ENCODE peak calls at places on chromosomes 12 and 14, in eight cellular contexts. One of them, this sample, is unnamed. For H3K9me3, the result is how much of the 10 kb centered on the place peaks cover.

GRCh38 chr12:82740129-82741000 is 53.7 kb downstream of the TMTC2 start:
- DNase-seq in upper lobe of right lung: no peak
- DNase-seq in HCT116: peak
- DNase-seq in neural progenitor cell: no peak
- DNase-seq in pancreas: no peak
- DNase-seq in adrenal gland: no peak
- DNase-seq in left lung: no peak
- DNase-seq in heart left ventricle: no peak
- DNase-seq in this sample: no peak

GRCh38 chr14:102775855-102776760 is 1.1 kb upstream of the TRAF3 start:
- DNase-seq in neural progenitor cell: no peak
- DNase-seq in left lung: no peak
- DNase-seq in HCT116: no peak
- DNase-seq in upper lobe of right lung: no peak
- DNase-seq in pancreas: peak
- DNase-seq in adrenal gland: peak
- DNase-seq in heart left ventricle: peak
- DNase-seq in this sample: no peak

GRCh38 chr14:20002319-20002718 is 356 bp downstream of the OR4Q2 start:
- DNase-seq in left lung: no peak
- DNase-seq in heart left ventricle: no peak
- DNase-seq in HCT116: no peak
- DNase-seq in adrenal gland: no peak
- DNase-seq in neural progenitor cell: no peak
- DNase-seq in pancreas: no peak
- DNase-seq in upper lobe of right lung: no peak
- DNase-seq in this sample: no peak

GRCh38 chr14:64465208-64465821 is at the start of gene AKAP5:
- DNase-seq in pancreas: peak
- DNase-seq in HCT116: no peak
- DNase-seq in adrenal gland: peak
- DNase-seq in neural progenitor cell: peak
- DNase-seq in heart left ventricle: peak
- DNase-seq in left lung: peak
- DNase-seq in upper lobe of right lung: peak
- DNase-seq in this sample: peak

GRCh38 chr12:26524862-26525465 is 308.0 kb downstream of the ITPR2 start:
- DNase-seq in HCT116: peak
- DNase-seq in upper lobe of right lung: no peak
- DNase-seq in neural progenitor cell: peak
- DNase-seq in pancreas: no peak
- DNase-seq in left lung: no peak
- DNase-seq in adrenal gland: peak
- DNase-seq in heart left ventricle: no peak
- DNase-seq in this sample: no peak

GRCh38 chr12:108935165-108935564 is 55.3 kb downstream of the DAO start:
- DNase-seq in adrenal gland: no peak
- DNase-seq in pancreas: no peak
- DNase-seq in HCT116: no peak
- DNase-seq in heart left ventricle: no peak
- DNase-seq in left lung: no peak
- DNase-seq in neural progenitor cell: no peak
- DNase-seq in upper lobe of right lung: no peak
- DNase-seq in this sample: no peak

GRCh38 chr12:45315462-45315861 is 99.6 kb downstream of the ANO6 start:
- DNase-seq in pancreas: no peak
- DNase-seq in HCT116: no peak
- DNase-seq in neural progenitor cell: no peak
- DNase-seq in adrenal gland: no peak
- DNase-seq in left lung: no peak
- DNase-seq in heart left ventricle: no peak
- DNase-seq in upper lobe of right lung: no peak
- DNase-seq in this sample: no peak

GRCh38 chr12:76863811-76864210 is 15.0 kb downstream of the CSRP2 start:
- DNase-seq in upper lobe of right lung: no peak
- DNase-seq in neural progenitor cell: no peak
- DNase-seq in HCT116: no peak
- DNase-seq in adrenal gland: no peak
- DNase-seq in heart left ventricle: no peak
- DNase-seq in pancreas: no peak
- DNase-seq in left lung: no peak
- DNase-seq in this sample: no peak

GRCh38 chr12:22164101-22164500 is 118.1 kb downstream of the CMAS start:
- DNase-seq in pancreas: no peak
- DNase-seq in heart left ventricle: no peak
- DNase-seq in left lung: no peak
- DNase-seq in upper lobe of right lung: no peak
- DNase-seq in neural progenitor cell: no peak
- DNase-seq in HCT116: no peak
- DNase-seq in adrenal gland: no peak
- DNase-seq in this sample: no peak

GRCh38 chr12:114041136-114041535 is 75.0 kb upstream of the RBM19 start:
- DNase-seq in left lung: no peak
- DNase-seq in HCT116: no peak
- DNase-seq in pancreas: no peak
- DNase-seq in heart left ventricle: no peak
- DNase-seq in adrenal gland: no peak
- DNase-seq in neural progenitor cell: no peak
- DNase-seq in upper lobe of right lung: no peak
- DNase-seq in this sample: no peak

GRCh38 chr12:64109706-64110105 is 112.4 kb downstream of the KICS2 start:
- DNase-seq in pancreas: no peak
- DNase-seq in neural progenitor cell: no peak
- DNase-seq in heart left ventricle: no peak
- DNase-seq in HCT116: no peak
- DNase-seq in adrenal gland: no peak
- DNase-seq in upper lobe of right lung: no peak
- DNase-seq in left lung: no peak
- DNase-seq in this sample: no peak

GRCh38 chr14:34174973-34175372 is 224.1 kb upstream of the EGLN3 start:
- DNase-seq in adrenal gland: no peak
- DNase-seq in pancreas: no peak
- DNase-seq in HCT116: no peak
- DNase-seq in left lung: no peak
- DNase-seq in heart left ventricle: no peak
- DNase-seq in neural progenitor cell: no peak
- DNase-seq in upper lobe of right lung: no peak
- DNase-seq in this sample: no peak

GRCh38 chr14:30053103-30053502 is 125.5 kb upstream of the PRKD1 start:
- DNase-seq in heart left ventricle: no peak
- DNase-seq in HCT116: no peak
- DNase-seq in pancreas: no peak
- DNase-seq in left lung: no peak
- DNase-seq in neural progenitor cell: no peak
- DNase-seq in upper lobe of right lung: no peak
- DNase-seq in adrenal gland: no peak
- DNase-seq in this sample: no peak

GRCh38 chr12:100414756-100415155 is 57.9 kb downstream of the SLC17A8 start:
- DNase-seq in neural progenitor cell: no peak
- DNase-seq in left lung: no peak
- DNase-seq in heart left ventricle: no peak
- DNase-seq in upper lobe of right lung: no peak
- DNase-seq in pancreas: no peak
- DNase-seq in adrenal gland: no peak
- DNase-seq in HCT116: no peak
- DNase-seq in this sample: no peak

GRCh38 chr12:43766291-43766690 is 7.5 kb downstream of the IRAK4 start:
- DNase-seq in HCT116: no peak
- DNase-seq in heart left ventricle: no peak
- DNase-seq in adrenal gland: no peak
- DNase-seq in upper lobe of right lung: no peak
- DNase-seq in neural progenitor cell: no peak
- DNase-seq in pancreas: no peak
- DNase-seq in left lung: no peak
- DNase-seq in this sample: no peak

GRCh38 chr14:105213396-105213795 is 32.3 kb upstream of the NUDT14 start:
- DNase-seq in adrenal gland: no peak
- DNase-seq in left lung: no peak
- DNase-seq in heart left ventricle: no peak
- DNase-seq in pancreas: no peak
- DNase-seq in upper lobe of right lung: no peak
- DNase-seq in neural progenitor cell: no peak
- DNase-seq in HCT116: no peak
- DNase-seq in this sample: no peak

GRCh38 chr12:21248679-21249078 is 86.0 kb downstream of the SLCO1A2 start:
- DNase-seq in neural progenitor cell: no peak
- DNase-seq in HCT116: no peak
- DNase-seq in heart left ventricle: no peak
- DNase-seq in left lung: no peak
- DNase-seq in pancreas: no peak
- DNase-seq in upper lobe of right lung: no peak
- DNase-seq in adrenal gland: no peak
- DNase-seq in this sample: no peak

GRCh38 chr12:105928436-105928835 is 210.3 kb downstream of the NUAK1 start:
- DNase-seq in upper lobe of right lung: no peak
- DNase-seq in pancreas: peak
- DNase-seq in heart left ventricle: no peak
- DNase-seq in HCT116: no peak
- DNase-seq in neural progenitor cell: no peak
- DNase-seq in left lung: no peak
- DNase-seq in adrenal gland: no peak
- DNase-seq in this sample: no peak
- H3K4me3 ChIP-seq in upper lobe of right lung: no peak
- H3K4me3 ChIP-seq in pancreas: no peak
- H3K4me3 ChIP-seq in heart left ventricle: no peak
- H3K4me3 ChIP-seq in HCT116: no peak
- H3K4me3 ChIP-seq in neural progenitor cell: no peak
- H3K4me3 ChIP-seq in left lung: no peak
- H3K4me3 ChIP-seq in adrenal gland: no peak
- H3K4me3 ChIP-seq in this sample: no peak

DNA sequence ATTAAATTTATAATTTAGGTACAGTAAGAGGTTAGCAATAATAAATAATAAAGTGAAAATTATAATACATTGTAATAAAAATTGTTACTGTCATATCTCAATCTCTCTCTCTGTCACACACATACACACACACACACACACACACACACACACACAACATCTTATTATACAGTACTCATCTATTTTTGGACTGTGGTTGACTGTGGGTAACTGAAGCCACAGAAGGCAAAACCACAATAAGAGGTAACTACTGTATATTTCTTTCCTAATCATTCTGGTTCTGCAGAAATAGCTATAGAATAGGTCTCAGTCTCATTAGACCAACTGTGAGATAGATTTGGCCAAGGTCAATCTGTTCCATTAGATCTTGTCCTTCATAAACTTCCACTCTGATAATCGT is 33.1 kb upstream of the PTPRO start:
- DNase-seq in neural progenitor cell: no peak
- DNase-seq in upper lobe of right lung: no peak
- DNase-seq in adrenal gland: no peak
- DNase-seq in left lung: no peak
- DNase-seq in HCT116: no peak
- DNase-seq in heart left ventricle: no peak
- DNase-seq in pancreas: no peak
- DNase-seq in this sample: no peak
- H3K9me3 ChIP-seq in neural progenitor cell: under half
- H3K9me3 ChIP-seq in upper lobe of right lung: under half
- H3K9me3 ChIP-seq in adrenal gland: under half
- H3K9me3 ChIP-seq in left lung: under half
- H3K9me3 ChIP-seq in HCT116: under half
- H3K9me3 ChIP-seq in heart left ventricle: under half
- H3K9me3 ChIP-seq in pancreas: under half
- H3K9me3 ChIP-seq in this sample: under half

GRCh38 chr12:102730996-102731395 is 186.0 kb downstream of the PAH start:
- DNase-seq in adrenal gland: no peak
- DNase-seq in pancreas: no peak
- DNase-seq in upper lobe of right lung: no peak
- DNase-seq in HCT116: no peak
- DNase-seq in left lung: no peak
- DNase-seq in heart left ventricle: no peak
- DNase-seq in neural progenitor cell: no peak
- DNase-seq in this sample: no peak
- TF ChIP-seq CTCF in adrenal gland: no peak
- TF ChIP-seq CTCF in pancreas: no peak
- TF ChIP-seq CTCF in upper lobe of right lung: no peak
- TF ChIP-seq CTCF in HCT116: no peak
- TF ChIP-seq CTCF in left lung: no peak
- TF ChIP-seq CTCF in heart left ventricle: no peak
- TF ChIP-seq CTCF in neural progenitor cell: no peak
- TF ChIP-seq CTCF in this sample: no peak

GRCh38 chr12:69350002-69350626 is 1.9 kb downstream of the LYZ start:
- DNase-seq in pancreas: no peak
- DNase-seq in adrenal gland: no peak
- DNase-seq in neural progenitor cell: no peak
- DNase-seq in heart left ventricle: no peak
- DNase-seq in upper lobe of right lung: no peak
- DNase-seq in HCT116: no peak
- DNase-seq in left lung: no peak
- DNase-seq in this sample: no peak

GRCh38 chr12:69345077-69345476 is 3.1 kb upstream of the LYZ start:
- DNase-seq in pancreas: no peak
- DNase-seq in neural progenitor cell: no peak
- DNase-seq in HCT116: no peak
- DNase-seq in heart left ventricle: no peak
- DNase-seq in adrenal gland: no peak
- DNase-seq in left lung: no peak
- DNase-seq in upper lobe of right lung: no peak
- DNase-seq in this sample: no peak

GRCh38 chr12:69345742-69346141 is 2.4 kb upstream of the LYZ start:
- DNase-seq in heart left ventricle: no peak
- DNase-seq in HCT116: no peak
- DNase-seq in left lung: no peak
- DNase-seq in upper lobe of right lung: no peak
- DNase-seq in pancreas: no peak
- DNase-seq in neural progenitor cell: no peak
- DNase-seq in adrenal gland: no peak
- DNase-seq in this sample: no peak

GRCh38 chr12:69350777-69351176 is 2.6 kb downstream of the LYZ start:
- DNase-seq in upper lobe of right lung: no peak
- DNase-seq in HCT116: no peak
- DNase-seq in neural progenitor cell: no peak
- DNase-seq in heart left ventricle: no peak
- DNase-seq in adrenal gland: no peak
- DNase-seq in pancreas: no peak
- DNase-seq in left lung: no peak
- DNase-seq in this sample: no peak

DNA sequence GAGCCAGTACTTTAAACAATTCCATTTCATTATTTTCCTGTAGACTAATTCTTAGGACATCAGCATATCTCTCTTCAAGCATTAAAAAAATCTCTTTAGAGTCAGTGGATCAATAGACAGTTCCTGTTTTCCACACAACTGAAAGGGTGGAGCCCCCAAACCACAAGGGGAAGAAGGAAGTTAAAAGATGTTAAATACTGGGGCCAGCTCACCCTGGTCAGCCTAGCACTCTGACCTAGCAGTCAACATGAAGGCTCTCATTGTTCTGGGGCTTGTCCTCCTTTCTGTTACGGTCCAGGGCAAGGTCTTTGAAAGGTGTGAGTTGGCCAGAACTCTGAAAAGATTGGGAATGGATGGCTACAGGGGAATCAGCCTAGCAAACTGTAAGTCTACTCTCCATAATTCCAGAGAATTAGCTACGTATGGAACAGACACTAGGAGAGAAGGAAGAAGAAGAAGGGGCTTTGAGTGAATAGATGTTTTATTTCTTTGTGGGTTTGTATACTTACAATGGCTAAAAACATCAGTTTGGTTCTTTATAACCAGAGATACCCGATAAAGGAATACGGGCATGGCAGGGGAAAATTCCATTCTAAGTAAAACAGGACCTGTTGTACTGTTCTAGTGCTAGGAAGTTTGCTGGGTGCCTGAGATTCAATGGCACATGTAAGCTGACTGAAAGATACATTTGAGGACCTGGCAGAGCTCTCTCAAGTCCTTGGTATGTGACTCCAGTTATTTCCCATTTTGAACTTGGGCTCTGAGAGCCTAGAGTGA is at the start of gene LYZ:
- DNase-seq in upper lobe of right lung: no peak
- DNase-seq in left lung: no peak
- DNase-seq in neural progenitor cell: no peak
- DNase-seq in pancreas: peak
- DNase-seq in heart left ventricle: peak
- DNase-seq in HCT116: no peak
- DNase-seq in adrenal gland: no peak
- DNase-seq in this sample: no peak
- H3K4me3 ChIP-seq in upper lobe of right lung: peak
- H3K4me3 ChIP-seq in left lung: no peak
- H3K4me3 ChIP-seq in neural progenitor cell: no peak
- H3K4me3 ChIP-seq in pancreas: no peak
- H3K4me3 ChIP-seq in heart left ventricle: peak
- H3K4me3 ChIP-seq in HCT116: no peak
- H3K4me3 ChIP-seq in adrenal gland: no peak
- H3K4me3 ChIP-seq in this sample: no peak